ENCODE peak calls at places on chromosomes 1 and 21, in nine cellular contexts. V is activated naive CD4-positive, alpha-beta T cell; B is HCT116; J is NCI-H82; G is NAMALWA; D is omental fat pad; U is activated CD4-positive, alpha-beta memory T cell treated with anti-CD3 and anti-CD28 coated beads, Interleukin-2, amount 10 ng/mL, durations not matched to agents 7 days and 5 days; C is NCI-H2029 treated with DMSO at 0.1 percent for 48 hours; W is HFF-Myc. O is an unnamed sample.

GRCh38 chr21:45460611-45461368 is 55.8 kb downstream of the COL18A1 start:
- DNase-seq in V (no peak), B (no peak), J (no peak), G (no peak), D (no peak), U (no peak), C (no peak), W (peak; percentile 43), O (peak; percentile 90)

GRCh38 chr1:162854245-162854860 is 6.6 kb downstream of the CCDC190 start:
- DNase-seq in V (no peak), B (peak; percentile 77), J (peak; percentile 90), G (peak; percentile 82), D (no peak), U (peak; percentile 56), C (peak; percentile 72), W (peak; percentile 61), O (peak; percentile 81)

GRCh38 chr1:242842094-242842493 is 317.6 kb upstream of the PLD5 start:
- DNase-seq in V (no peak), B (no peak), J (peak; percentile 9), G (no peak), D (no peak), U (no peak), C (no peak), W (no peak), O (no peak)

GRCh38 chr1:155128755-155129473 is 1.2 kb downstream of the EFNA1 start:
- DNase-seq in V (no peak), B (no peak), J (no peak), G (no peak), D (no peak), U (no peak), C (peak; percentile 60), W (no peak), O (no peak)

GRCh38 chr21:45670731-45671130 is 27.2 kb downstream of the PCBP3 start:
- DNase-seq in V (no peak), B (no peak), J (no peak), G (no peak), D (no peak), U (no peak), C (no peak), W (no peak), O (no peak)

GRCh38 chr1:198943484-198943883 is 304.6 kb downstream of the PTPRC start:
- DNase-seq in V (no peak), B (no peak), J (no peak), G (no peak), D (no peak), U (no peak), C (no peak), W (no peak), O (no peak)

GRCh38 chr1:115373305-115373704 is 35.3 kb upstream of the NGF start:
- DNase-seq in V (no peak), B (no peak), J (no peak), G (no peak), D (no peak), U (no peak), C (no peak), W (no peak), O (peak; percentile 96)

GRCh38 chr1:67979532-67979931 is 70.9 kb downstream of the DIRAS3 start:
- DNase-seq in V (no peak), B (no peak), J (no peak), G (no peak), D (no peak), U (no peak), C (no peak), W (no peak), O (no peak)